ENCODE peak calls at places on chromosomes 4 and X, in ten cellular contexts. N is HepG2, L is BJ, P is NB4, R is AG04450, H is foreskin fibroblast, Y is cardiac muscle cell, F is endothelial cell of umbilical vein, B is uterus, Q is HFF-Myc. U is an unnamed sample.

GRCh38 chr4:146446555-146446954 is 75.2 kb downstream of the SLC10A7 start:
- DNase-seq in H (no peak), Q (no peak), F (no peak), P (no peak), N (no peak), L (no peak), Y (no peak), R (no peak), B (no peak), U (no peak)

GRCh38 chr4:156493858-156494257 is 477.7 kb downstream of the PDGFC start:
- DNase-seq in L (no peak), R (no peak), Q (no peak), H (peak; percentile 51), N (no peak), Y (no peak), P (no peak), F (no peak), B (no peak), U (no peak)

GRCh38 chrX:151878574-151878973 is 34.1 kb upstream of the MAGEA4 start:
- DNase-seq in H (no peak), Q (no peak), N (no peak), L (no peak), B (no peak), Y (no peak), F (no peak), R (no peak), P (no peak), U (no peak)

GRCh38 chr4:126530996-126531585 is 1101.7 kb upstream of the INTU start:
- DNase-seq in Y (no peak), L (no peak), N (no peak), R (no peak), Q (no peak), P (no peak), B (no peak), H (peak; percentile 14), F (peak; percentile 23), U (no peak)

GRCh38 chr4:76950052-76950845 is 697 bp downstream of the SEPTIN11 start:
- DNase-seq in F (peak; percentile 45), R (no peak), Q (no peak), B (peak; percentile 53), Y (peak; percentile 60), H (peak; percentile 67), P (peak; percentile 6), L (no peak), N (peak; percentile 25), U (no peak)

GRCh38 chr4:138405439-138405838 is 163.3 kb upstream of the SLC7A11 start:
- DNase-seq in R (no peak), F (peak; percentile 9), B (no peak), P (peak; percentile 52), Y (peak; percentile 63), H (peak; percentile 9), L (no peak), Q (no peak), N (no peak), U (no peak)

GRCh38 chr4:81466841-81467671 is 4.7 kb downstream of the RASGEF1B start:
- DNase-seq in B (peak; percentile 34), R (peak; percentile 32), Y (peak; percentile 83), F (peak; percentile 68), Q (peak; percentile 39), H (peak; percentile 81), P (peak; percentile 73), N (peak; percentile 56), L (no peak), U (no peak)

GRCh38 chr4:189267312-189267965 is 673.2 kb upstream of the FRG1 start:
- DNase-seq in B (no peak), R (no peak), F (no peak), H (no peak), L (no peak), Q (no peak), P (no peak), Y (no peak), N (no peak), U (no peak)

GRCh38 chr4:92184566-92184965 is 119.2 kb upstream of the GRID2 start:
- DNase-seq in Q (no peak), N (no peak), P (no peak), F (no peak), H (peak; percentile 28), Y (no peak), R (no peak), B (no peak), L (no peak), U (no peak)

GRCh38 chr4:184275766-184276165 is 58.1 kb upstream of the ENPP6 start:
- DNase-seq in R (no peak), N (no peak), B (no peak), L (no peak), Y (no peak), P (no peak), H (no peak), Q (no peak), F (no peak), U (no peak)

GRCh38 chr4:55397024-55397520 is 1.3 kb downstream of the TMEM165 start:
- DNase-seq in R (no peak), H (no peak), F (peak; percentile 28), Q (no peak), Y (no peak), P (peak; percentile 36), B (peak; percentile 25), N (no peak), L (no peak), U (no peak)
- TF ChIP-seq CTCF in R (no peak), H (no peak), F (no peak), Q (no peak), Y (no peak), P (no peak), B (no peak), N (no peak), L (no peak), U (no peak)

GRCh38 chr4:95522682-95523410 is 25.9 kb downstream of the UNC5C start:
- DNase-seq in F (no peak), Q (no peak), P (no peak), N (no peak), H (no peak), L (no peak), B (no peak), R (no peak), Y (no peak), U (no peak)
- H3K4me3 ChIP-seq in F (no peak overlapping the region), Q (no peak overlapping the region), P (no peak overlapping the region), N (no peak overlapping the region), H (no peak overlapping the region), L (no peak overlapping the region), B (no peak overlapping the region), R (no peak overlapping the region), Y (no peak overlapping the region), U (no peak overlapping the region)

DNA sequence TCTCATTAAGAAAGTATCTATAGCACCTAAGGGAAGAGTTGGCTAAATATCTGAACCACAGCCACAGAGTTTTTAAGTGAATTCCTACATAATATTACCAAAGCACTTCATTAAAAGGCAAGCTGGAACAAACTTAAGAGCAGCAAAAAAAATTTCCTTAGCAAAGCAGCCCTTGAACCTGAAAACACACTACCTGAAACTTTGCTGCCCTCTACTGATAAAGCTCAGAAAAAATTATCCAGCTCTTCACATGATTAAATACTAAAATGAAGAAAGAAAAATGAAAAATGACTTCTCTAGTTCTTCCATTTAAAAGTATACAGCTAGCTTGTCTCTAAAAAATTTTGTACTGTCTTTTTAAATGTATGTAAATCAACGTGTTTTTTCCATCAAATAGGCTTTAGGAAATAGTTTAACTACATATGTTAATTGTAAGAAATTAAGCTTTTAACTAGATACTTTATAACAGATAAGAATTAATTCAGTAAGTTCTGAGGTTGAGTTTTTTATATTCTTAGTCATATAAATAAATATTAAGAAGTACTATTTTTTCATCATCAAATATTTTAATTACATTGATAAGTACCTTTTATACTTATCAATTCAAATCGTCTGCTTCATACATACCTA is 156.1 kb downstream of the STPG2 start:
- DNase-seq in B (no peak), N (peak; percentile 4), Q (no peak), H (no peak), P (peak; percentile 49), Y (peak; percentile 54), F (peak; percentile 71), L (no peak), R (no peak), U (no peak)
- TF ChIP-seq CTCF in B (no peak), N (peak; percentile 45), Q (no peak), H (peak; percentile 24), P (peak; percentile 30), Y (peak; percentile 36), F (peak; percentile 33), L (no peak), R (peak; percentile 12), U (peak; percentile 5)

DNA sequence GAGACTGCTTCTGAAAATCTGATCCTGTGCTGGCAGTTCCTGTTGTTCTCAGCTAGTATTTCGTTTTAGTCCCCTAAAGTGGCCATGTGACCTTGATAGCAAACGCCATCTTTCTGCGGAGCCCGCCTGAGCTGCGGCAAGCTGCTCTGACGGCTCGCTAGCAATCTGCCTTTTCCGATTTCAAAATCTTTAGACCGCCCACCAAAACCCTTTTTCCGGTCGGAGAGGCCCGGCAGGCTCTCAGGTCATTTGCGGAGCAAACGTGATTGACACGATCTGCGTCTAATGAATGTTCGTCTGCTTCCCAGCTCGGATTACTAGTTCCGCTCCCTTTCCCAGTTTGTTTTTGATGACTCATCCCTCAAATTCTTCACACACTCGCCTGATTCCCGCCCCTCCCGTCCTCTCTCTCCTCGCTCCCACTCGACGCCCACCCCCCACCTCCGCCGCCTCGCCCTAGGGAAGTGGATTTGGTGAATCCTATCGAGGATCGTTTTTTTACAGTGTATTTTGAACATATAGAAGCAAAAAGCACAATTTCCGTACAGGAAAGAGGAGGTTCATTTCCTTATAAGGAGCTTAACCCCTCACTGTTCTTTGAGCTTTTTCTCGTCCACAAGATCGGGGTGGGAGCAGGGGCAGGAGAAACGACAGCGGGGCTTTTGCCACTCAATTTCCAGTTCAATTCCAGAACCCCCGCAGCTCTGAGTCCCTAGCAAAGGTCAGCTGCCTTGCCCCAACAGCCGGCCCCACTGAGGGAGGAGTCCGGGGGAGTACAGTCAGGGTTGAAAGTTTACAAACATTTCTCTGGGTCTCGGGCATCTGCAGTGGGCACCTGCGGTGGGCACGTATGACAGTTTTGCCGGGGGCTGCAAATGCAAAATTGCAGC is 37.5 kb downstream of the NLGN3 start:
- DNase-seq in H (peak; percentile 96), B (peak; percentile 83), R (peak; percentile 87), F (peak; percentile 95), L (peak; percentile 89), Q (peak; percentile 93), Y (peak; percentile 92), P (peak; percentile 96), N (peak; percentile 95), U (peak; percentile 92)
- H3K4me3 ChIP-seq in H (peak overlapping the region; percentile 67), B (peak overlapping the region; percentile 32), R (peak overlapping the region; percentile 55), F (peak overlapping the region; percentile 33), L (peak overlapping the region; percentile 43), Q (peak overlapping the region; percentile 38), Y (peak overlapping the region; percentile 31), P (peak overlapping the region; percentile 73), N (peak overlapping the region; percentile 49), U (peak overlapping the region; percentile 45)

GRCh38 chr4:1080432-1080831 is 32.9 kb downstream of the RNF212 start:
- DNase-seq in L (no peak), R (no peak), H (no peak), F (no peak), B (no peak), Y (no peak), Q (no peak), N (no peak), P (no peak), U (no peak)
- TF ChIP-seq CTCF in L (no peak), R (no peak), H (no peak), F (no peak), B (no peak), Y (no peak), Q (no peak), N (no peak), P (no peak), U (no peak)

DNA sequence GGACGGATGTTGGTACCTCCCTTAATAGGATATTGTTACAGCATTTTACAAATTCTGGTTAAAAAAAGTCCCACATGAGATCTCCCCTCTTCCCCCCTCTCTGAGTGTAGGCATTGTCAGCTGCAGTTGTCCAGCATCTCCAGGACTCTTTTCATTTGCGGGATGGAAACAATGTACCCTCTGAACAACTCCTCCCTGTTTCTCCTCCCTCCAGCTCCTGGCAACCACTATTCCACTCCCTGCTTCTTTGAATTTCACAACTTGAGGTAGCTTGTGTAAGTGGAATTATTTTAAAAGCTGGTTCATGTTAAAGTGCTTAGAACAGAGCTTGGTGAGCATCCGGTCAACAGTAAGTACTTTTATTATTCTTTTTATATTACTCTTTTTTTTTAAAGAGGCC is 69.8 kb downstream of the TBL1X start:
- DNase-seq in Q (peak; percentile 7), H (peak; percentile 67), F (no peak), B (peak; percentile 34), R (no peak), Y (no peak), N (peak; percentile 9), L (peak; percentile 27), P (no peak), U (peak; percentile 57)
- H3K4me3 ChIP-seq in Q (no peak overlapping the region), H (no peak overlapping the region), F (no peak overlapping the region), B (no peak overlapping the region), R (no peak overlapping the region), Y (no peak overlapping the region), N (no peak overlapping the region), L (no peak overlapping the region), P (no peak overlapping the region), U (no peak overlapping the region)